ENCODE peak calls at places on chromosome 15, in six cellular contexts. Q, L, E, K, F and V are unnamed samples.

GRCh38 chr15:81754078-81754477 is 291.7 kb downstream of the MEX3B start:
- DNase-seq in Q (no peak), L (no peak), E (no peak), K (no peak), F (no peak), V (no peak)

GRCh38 chr15:80580107-80580506 is 115.0 kb upstream of the ABHD17C start:
- DNase-seq in Q (no peak), L (no peak), E (no peak), K (no peak), F (no peak), V (no peak)

GRCh38 chr15:88144921-88145320 is 111.6 kb downstream of the NTRK3 start:
- DNase-seq in Q (no peak), L (no peak), E (no peak), K (peak), F (no peak), V (no peak)

GRCh38 chr15:91308209-91308608 is 208.2 kb downstream of the SV2B start:
- DNase-seq in Q (no peak), L (no peak), E (peak), K (no peak), F (no peak), V (no peak)

GRCh38 chr15:39788108-39788507 is 5.5 kb upstream of the FSIP1 start:
- DNase-seq in Q (no peak), L (no peak), E (no peak), K (no peak), F (no peak), V (no peak)

GRCh38 chr15:69013726-69014406 is 629 bp upstream of the NOX5 start:
- DNase-seq in Q (no peak), L (no peak), E (no peak), K (no peak), F (no peak), V (no peak)

GRCh38 chr15:90829942-90830440 is 38.4 kb upstream of the FURIN start:
- DNase-seq in Q (no peak), L (no peak), E (no peak), K (no peak), F (no peak), V (no peak)

GRCh38 chr15:44397869-44398268 is 29.6 kb upstream of the CTDSPL2 start:
- DNase-seq in Q (no peak), L (no peak), E (no peak), K (no peak), F (no peak), V (no peak)

GRCh38 chr15:88992216-88992615 is 79.0 kb upstream of the MFGE8 start:
- DNase-seq in Q (no peak), L (no peak), E (no peak), K (no peak), F (no peak), V (no peak)

GRCh38 chr15:92879949-92880725 is 20.0 kb upstream of the CHD2 start:
- DNase-seq in Q (no peak), L (no peak), E (no peak), K (no peak), F (no peak), V (no peak)